ENCODE peak calls at places on chromosomes 11 and 22, in nine cellular contexts. Z is IMR-90, U is cardiac fibroblast, P is astrocyte of the cerebellum, F is astrocyte of the spinal cord, N is prostate gland, C is right atrium auricular region, L is colonic mucosa, D is skeletal muscle cell. G is an unnamed sample.

GRCh38 chr11:61752117-61752924 is at the start of gene MYRF:
- DNase-seq in F (no peak), Z (peak; percentile 14), C (no peak), N (peak; percentile 19), P (no peak), U (peak; percentile 26), D (no peak), L (peak; percentile 65), G (peak; percentile 94)

GRCh38 chr11:92981508-92982043 is 12.1 kb downstream of the MTNR1B start:
- DNase-seq in Z (no peak), F (no peak), L (no peak), N (no peak), C (no peak), P (no peak), U (no peak), D (no peak), G (no peak)

GRCh38 chr11:90204832-90205646 is 17.8 kb downstream of the CHORDC1 start:
- DNase-seq in C (no peak), P (peak; percentile 51), Z (peak; percentile 66), D (no peak), L (no peak), U (peak; percentile 77), N (no peak), F (peak; percentile 68), G (no peak)

GRCh38 chr11:10743354-10744035 is 7.6 kb upstream of the CTR9 start:
- DNase-seq in P (no peak), D (no peak), Z (no peak), U (no peak), C (no peak), L (peak; percentile 52), N (no peak), F (no peak), G (no peak)

GRCh38 chr22:47690586-47690985 is 928.1 kb downstream of the TBC1D22A start:
- DNase-seq in Z (no peak), D (no peak), F (no peak), U (no peak), L (no peak), C (no peak), P (no peak), N (no peak), G (no peak)

GRCh38 chr22:25800766-25801165 is 58.8 kb downstream of the MYO18B start:
- DNase-seq in U (no peak), Z (no peak), L (no peak), F (no peak), D (no peak), C (no peak), N (no peak), P (no peak), G (no peak)

GRCh38 chr11:125429174-125429707 is 66.8 kb downstream of the FEZ1 start:
- DNase-seq in N (peak; percentile 22), Z (peak; percentile 55), U (peak; percentile 64), P (peak; percentile 38), D (no peak), F (peak; percentile 50), L (peak; percentile 40), C (no peak), G (peak; percentile 30)

GRCh38 chr11:130999086-130999485 is 82.8 kb upstream of the SNX19 start:
- DNase-seq in Z (peak; percentile 58), L (no peak), U (peak; percentile 59), C (no peak), P (no peak), D (peak; percentile 36), F (peak; percentile 48), N (no peak), G (no peak)

GRCh38 chr11:60515144-60515855 is at the start of gene MS4A13:
- DNase-seq in Z (no peak), U (no peak), N (no peak), P (no peak), F (no peak), D (no peak), C (no peak), L (no peak), G (no peak)

DNA sequence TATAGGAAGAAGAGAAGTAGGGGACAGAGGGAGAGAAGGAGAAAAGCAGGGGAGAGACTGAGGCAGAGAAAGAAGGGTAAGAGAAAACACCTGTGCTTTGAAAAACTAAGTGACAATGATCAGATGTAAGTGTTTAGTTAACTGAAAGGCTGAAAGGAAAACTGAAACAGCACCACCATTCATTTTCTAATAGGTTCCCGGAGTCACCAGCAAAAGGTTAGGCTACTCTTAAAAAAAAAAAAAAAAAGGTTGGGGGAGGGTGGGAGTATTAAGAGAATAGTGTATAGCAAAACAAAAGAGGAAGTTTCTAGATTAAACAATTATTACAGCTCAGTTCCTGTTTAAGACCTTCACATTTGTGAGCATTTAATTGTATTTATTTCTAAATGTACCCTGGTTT is 113.8 kb downstream of the CADM1 start:
- DNase-seq in N (no peak), L (no peak), D (no peak), C (no peak), P (no peak), U (no peak), F (no peak), Z (no peak), G (no peak)
- H3K4me3 ChIP-seq in N (no peak overlapping the region), L (no peak overlapping the region), D (no peak overlapping the region), C (no peak overlapping the region), P (no peak overlapping the region), U (no peak overlapping the region), F (no peak overlapping the region), Z (no peak overlapping the region), G (no peak overlapping the region)

GRCh38 chr11:64851831-64852337 is 7.4 kb upstream of the CDC42BPG start:
- DNase-seq in F (no peak), C (no peak), Z (no peak), P (no peak), L (no peak), D (no peak), N (no peak), U (no peak), G (no peak)
- H3K4me3 ChIP-seq in F (no peak overlapping the region), C (no peak overlapping the region), Z (no peak overlapping the region), P (no peak overlapping the region), L (no peak overlapping the region), D (no peak overlapping the region), N (no peak overlapping the region), U (no peak overlapping the region), G (no peak overlapping the region)

DNA sequence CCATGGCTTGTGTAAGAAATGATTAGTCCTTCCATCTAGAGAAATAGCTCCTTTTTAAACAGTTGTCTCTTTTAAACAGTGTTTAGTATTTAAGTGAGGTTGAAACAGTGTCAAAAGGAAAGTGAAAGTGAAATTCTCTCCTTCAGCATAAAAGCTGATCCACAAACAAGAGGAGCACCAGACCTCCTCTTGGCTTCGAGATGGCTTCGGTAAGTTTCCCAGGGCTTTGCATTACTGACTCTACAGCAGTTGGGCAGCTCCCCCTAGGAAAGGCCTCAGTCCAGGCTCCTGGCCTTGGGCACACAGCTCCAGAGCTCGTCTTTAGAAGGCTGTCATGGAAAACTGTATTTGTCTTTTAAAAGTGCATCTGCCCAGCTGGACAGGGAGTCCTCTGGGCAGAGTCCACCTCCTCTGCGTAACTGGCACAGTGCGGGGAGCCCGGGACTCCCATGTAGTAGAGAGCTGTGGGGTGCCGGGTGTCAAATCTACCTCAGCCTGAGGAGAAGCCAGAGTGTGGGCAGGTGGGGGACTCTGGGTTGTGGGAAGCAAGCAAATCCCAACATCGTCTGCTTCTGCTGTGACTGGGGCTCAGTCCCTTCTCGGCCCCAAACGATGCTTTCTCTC is at the start of gene PLAAT4:
- DNase-seq in C (peak; percentile 61), N (peak; percentile 28), F (peak; percentile 81), U (peak; percentile 54), P (peak; percentile 72), D (no peak), L (peak; percentile 46), Z (peak; percentile 58), G (peak; percentile 31)
- H3K4me3 ChIP-seq in C (peak within 1 kb of the TSS; percentile 22), N (peak within 1 kb of the TSS; percentile 24), F (peak within 1 kb of the TSS; percentile 42), U (peak within 1 kb of the TSS; percentile 37), P (peak within 1 kb of the TSS; percentile 49), D (peak within 1 kb of the TSS; percentile 30), L (peak within 1 kb of the TSS; percentile 42), Z (peak within 1 kb of the TSS; percentile 18), G (no peak within 1 kb of the TSS)

DNA sequence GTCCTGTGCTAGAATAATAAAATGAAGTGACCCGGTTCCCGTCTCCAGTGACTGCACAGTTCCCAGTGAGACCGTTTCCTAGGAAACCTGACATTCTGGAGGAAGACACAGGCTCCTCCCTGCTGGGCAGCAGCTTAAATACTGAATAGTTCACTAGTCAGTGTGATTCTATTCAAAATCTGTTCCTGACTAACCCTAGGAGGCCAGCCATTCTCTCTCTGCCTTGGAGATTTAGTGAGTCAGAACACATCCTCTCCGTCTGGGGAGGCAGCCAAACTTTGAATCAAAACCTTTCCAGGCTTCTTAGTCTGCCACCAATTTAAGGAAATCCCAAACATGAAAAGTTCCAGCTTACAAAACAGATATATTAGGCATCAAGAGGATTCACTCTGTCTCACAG is 11.2 kb downstream of the TRIM66 start:
- DNase-seq in Z (peak; percentile 97), F (peak; percentile 97), N (no peak), L (peak; percentile 39), C (peak; percentile 80), U (peak; percentile 98), D (peak; percentile 89), P (peak; percentile 95), G (no peak)
- H3K4me3 ChIP-seq in Z (no peak overlapping the region), F (no peak overlapping the region), N (no peak overlapping the region), L (no peak overlapping the region), C (no peak overlapping the region), U (peak overlapping the region; percentile 21), D (no peak overlapping the region), P (no peak overlapping the region), G (no peak overlapping the region)

DNA sequence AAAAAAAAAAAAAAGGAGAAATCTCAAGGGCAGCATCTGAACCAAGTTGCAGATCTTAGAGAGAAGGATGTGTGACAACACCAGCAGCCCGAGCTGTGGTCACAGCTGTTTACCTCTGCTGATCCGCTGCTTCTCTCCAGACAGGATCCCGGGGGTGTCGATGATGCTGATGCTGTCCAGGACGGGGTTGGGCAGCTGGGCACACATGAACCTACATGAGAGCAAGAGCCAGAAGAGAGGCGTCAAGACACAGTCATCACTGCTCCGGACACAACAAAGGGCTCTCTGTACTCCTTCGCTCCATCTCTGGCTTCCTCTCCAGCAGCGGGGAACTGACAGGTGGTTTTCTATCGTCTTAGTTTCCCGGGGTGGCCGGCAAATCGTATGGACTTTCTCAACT is 4.1 kb downstream of the EHD1 start:
- DNase-seq in L (no peak), Z (peak; percentile 47), D (no peak), F (peak; percentile 52), P (no peak), U (no peak), N (no peak), C (no peak), G (no peak)
- H3K4me3 ChIP-seq in L (no peak overlapping the region), Z (no peak overlapping the region), D (no peak overlapping the region), F (no peak overlapping the region), P (peak overlapping the region; percentile 99), U (no peak overlapping the region), N (no peak overlapping the region), C (no peak overlapping the region), G (no peak overlapping the region)

DNA sequence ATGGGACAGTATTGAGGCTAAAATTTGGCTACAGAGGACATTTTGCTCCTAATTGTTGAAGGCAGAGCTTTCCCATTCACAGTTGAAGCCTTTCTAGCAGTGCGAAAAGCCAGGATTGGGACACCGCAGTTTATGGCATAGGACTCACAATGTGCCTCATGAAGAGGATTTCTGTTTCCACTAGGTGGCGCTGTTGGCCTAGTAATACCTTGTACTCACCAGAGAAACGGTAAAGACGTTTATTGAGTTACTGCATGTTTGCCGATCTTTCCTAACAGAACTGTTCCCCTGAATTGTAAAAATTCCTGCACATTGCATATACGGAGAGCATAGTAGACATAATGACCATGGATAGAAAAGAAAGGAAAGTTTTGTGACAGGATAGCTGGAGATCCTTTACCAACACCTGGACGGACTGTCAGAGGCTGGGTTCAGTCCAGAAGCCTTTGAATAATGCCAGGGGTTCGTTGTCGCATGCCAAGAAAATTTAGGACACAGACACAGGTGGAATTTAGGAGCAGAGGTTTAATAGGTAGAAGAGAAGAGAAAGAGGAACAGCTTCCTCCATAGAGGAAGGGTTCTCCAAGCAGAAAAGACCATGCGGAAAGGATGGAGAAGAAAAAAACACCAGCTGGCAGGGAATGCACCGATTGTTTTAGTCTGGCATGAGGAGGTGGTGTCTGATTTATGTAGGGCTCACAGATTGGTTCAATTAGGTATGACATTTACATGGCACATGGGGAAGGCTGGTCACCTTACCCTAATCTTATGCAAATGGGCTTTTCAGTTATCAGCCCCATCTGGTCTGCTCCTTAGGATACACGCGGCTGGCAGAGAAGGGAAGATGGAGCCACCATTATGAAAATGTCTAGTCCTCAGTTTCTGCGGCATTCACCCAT is 10.8 kb upstream of the OR51D1 start:
- DNase-seq in Z (peak; percentile 79), N (peak; percentile 88), D (peak; percentile 26), U (peak; percentile 89), F (peak; percentile 66), P (peak; percentile 55), L (peak; percentile 83), C (no peak), G (no peak)
- H3K4me3 ChIP-seq in Z (no peak overlapping the region), N (no peak overlapping the region), D (no peak overlapping the region), U (no peak overlapping the region), F (no peak overlapping the region), P (no peak overlapping the region), L (no peak overlapping the region), C (no peak overlapping the region), G (no peak overlapping the region)

G was measured in pancreas.